ENCODE peak calls at places on chromosomes 4 and X, in eight cellular contexts. N is GM12864; G is activated CD8-positive, alpha-beta memory T cell treated with anti-CD3 and anti-CD28 coated beads for 48 hours; V is GDM1; R is bronchial epithelial cell; T is M059J; X is nephron progenitor cell; M is GM06990. D is an unnamed sample.
A peak's percentile ranks its signal among the peaks of the same experiment; 100 is the strongest.

GRCh38 chrX:150308532-150309157 is 54.5 kb upstream of the MAMLD1 start:
- DNase-seq in N (no peak), M (no peak), X (no peak), G (no peak), T (peak; percentile 70), V (no peak), R (no peak), D (no peak)

GRCh38 chr4:94345984-94346383 is 3.3 kb upstream of the HPGDS start:
- DNase-seq in V (no peak), R (no peak), T (no peak), N (no peak), X (no peak), G (no peak), M (no peak), D (no peak)

GRCh38 chr4:53023640-53024299 is 161.7 kb downstream of the RASL11B start:
- DNase-seq in M (no peak), T (no peak), X (no peak), G (no peak), V (no peak), N (no peak), R (no peak), D (no peak)

GRCh38 chr4:32909722-32910121 is 2189.6 kb downstream of the PCDH7 start:
- DNase-seq in R (no peak), M (no peak), V (no peak), N (no peak), G (no peak), T (no peak), X (no peak), D (no peak)

GRCh38 chrX:31435592-31435991 is 363.8 kb upstream of the FTHL17 start:
- DNase-seq in R (no peak), X (peak; percentile 64), M (no peak), T (no peak), G (no peak), N (no peak), V (no peak), D (no peak)

GRCh38 chr4:171954650-171955049 is 141.4 kb downstream of the GALNTL6 start:
- DNase-seq in T (no peak), G (no peak), N (peak; percentile 15), M (no peak), X (no peak), V (peak; percentile 53), R (peak; percentile 41), D (no peak)

GRCh38 chr4:3250956-3251690 is 2.2 kb downstream of the MSANTD1 start:
- DNase-seq in R (no peak), T (peak; percentile 54), V (no peak), N (no peak), M (no peak), X (no peak), G (no peak), D (no peak)

GRCh38 chr4:139798456-139798855 is 132.8 kb downstream of the MGST2 start:
- DNase-seq in V (no peak), R (peak; percentile 72), M (no peak), G (no peak), T (peak; percentile 9), X (no peak), N (no peak), D (no peak)

GRCh38 chr4:87718221-87718620 is 68.1 kb downstream of the DMP1 start:
- DNase-seq in N (no peak), T (no peak), R (no peak), M (no peak), G (no peak), V (no peak), X (no peak), D (no peak)

GRCh38 chr4:145130788-145131398 is 32.8 kb downstream of the ABCE1 start:
- DNase-seq in X (no peak), M (no peak), G (no peak), N (no peak), R (peak; percentile 44), T (peak; percentile 73), V (no peak), D (no peak)

GRCh38 chr4:182856862-182857261 is 60.3 kb downstream of the DCTD start:
- DNase-seq in M (no peak), X (no peak), T (no peak), V (no peak), R (no peak), N (no peak), G (no peak), D (no peak)

D was measured in substantia nigra.